ENCODE peak calls at places on chromosomes 4 and X, in seven cellular contexts. Y is thoracic aorta, H is AG09309, X is substantia nigra, Z is NCI-H1092, D is SW480, E is HCT116. W is an unnamed sample.

GRCh38 chrX:109774706-109775105 is 41.6 kb upstream of the ACSL4 start:
- DNase-seq in Z (no peak), H (peak), E (no peak), D (no peak), X (no peak), Y (no peak), W (no peak)

GRCh38 chrX:68421651-68422050 is 11.6 kb downstream of the OPHN1 start:
- DNase-seq in Y (no peak), D (no peak), E (no peak), Z (no peak), H (no peak), X (no peak), W (no peak)

GRCh38 chrX:56738670-56739069 is 9.6 kb downstream of the NBDY start:
- DNase-seq in Z (no peak), E (no peak), H (no peak), Y (no peak), D (peak), X (no peak), W (no peak)

GRCh38 chr4:57265831-57266582 is 155.8 kb upstream of the IGFBP7 start:
- DNase-seq in H (no peak), E (no peak), Y (no peak), Z (no peak), X (no peak), D (no peak), W (no peak)

GRCh38 chr4:2483237-2483636 is 14.3 kb downstream of the RNF4 start:
- DNase-seq in X (no peak), D (no peak), Z (no peak), E (no peak), H (no peak), Y (no peak), W (no peak)

GRCh38 chr4:30616943-30617646 is 103.1 kb upstream of the PCDH7 start:
- DNase-seq in D (no peak), H (no peak), Y (no peak), X (no peak), Z (no peak), E (no peak), W (no peak)

GRCh38 chr4:96766359-96766758 is 926.5 kb downstream of the PDHA2 start:
- DNase-seq in E (no peak), H (no peak), D (no peak), X (no peak), Z (no peak), Y (no peak), W (no peak)

GRCh38 chrX:9148626-9149385 is 114.9 kb upstream of the FAM9B start:
- DNase-seq in Y (no peak), X (no peak), Z (no peak), D (no peak), E (no peak), H (no peak), W (no peak)

GRCh38 chrX:92232182-92232581 is 453.0 kb downstream of the PCDH11X start:
- DNase-seq in E (no peak), Y (no peak), D (no peak), X (no peak), H (no peak), Z (no peak), W (no peak)

GRCh38 chrX:104315555-104315954 is 60.8 kb upstream of the ESX1 start:
- DNase-seq in D (peak), X (no peak), H (no peak), Y (no peak), E (no peak), Z (no peak), W (no peak)

GRCh38 chrX:25196221-25196620 is 180.5 kb upstream of the ARX start:
- DNase-seq in D (no peak), Z (no peak), Y (no peak), E (no peak), X (no peak), H (no peak), W (no peak)

GRCh38 chr4:167100120-167100519 is 134.2 kb downstream of the SPOCK3 start:
- DNase-seq in Z (peak), E (no peak), D (no peak), Y (no peak), X (no peak), H (no peak), W (no peak)

GRCh38 chr4:16843831-16844508 is 54.5 kb downstream of the LDB2 start:
- DNase-seq in Y (no peak), Z (no peak), E (no peak), D (peak), H (peak), X (no peak), W (no peak)

GRCh38 chr4:56506110-56506705 is 617 bp downstream of the ARL9 start:
- DNase-seq in H (no peak), X (no peak), Z (no peak), D (no peak), E (no peak), Y (no peak), W (no peak)

GRCh38 chr4:3822230-3822947 is 56.2 kb downstream of the ADRA2C start:
- DNase-seq in X (no peak), Z (no peak), Y (no peak), H (no peak), D (peak), E (no peak), W (no peak)

W was measured in stimulated activated naive CD4-positive, alpha-beta T cell treated with Interleukin-2 at 50 U/mL for 16 hours.